ENCODE peak calls at places on chromosomes 5 and 9, in ten cellular contexts. G, J, O, Y, E, I, U, C, L and R are unnamed samples.

GRCh38 chr9:36803951-36804350 is 230.1 kb downstream of the PAX5 start:
- DNase-seq in G (no peak), J (no peak), O (no peak), Y (peak), E (no peak), I (no peak), U (no peak), C (no peak), L (no peak), R (peak)

GRCh38 chr5:371811-372555 is 50.5 kb downstream of the AHRR start:
- DNase-seq in G (no peak), J (no peak), O (no peak), Y (no peak), E (peak), I (no peak), U (no peak), C (no peak), L (peak), R (no peak)

GRCh38 chr9:91029621-91030361 is 228.2 kb downstream of the SYK start:
- DNase-seq in G (no peak), J (no peak), O (no peak), Y (no peak), E (peak), I (no peak), U (no peak), C (no peak), L (no peak), R (no peak)

GRCh38 chr9:20353529-20353928 is 268.8 kb downstream of the MLLT3 start:
- DNase-seq in G (no peak), J (no peak), O (no peak), Y (no peak), E (no peak), I (no peak), U (no peak), C (no peak), L (no peak), R (no peak)

GRCh38 chr5:65874241-65874640 is 52.1 kb upstream of the ERBIN start:
- DNase-seq in G (no peak), J (no peak), O (no peak), Y (no peak), E (no peak), I (no peak), U (no peak), C (no peak), L (peak), R (no peak)

GRCh38 chr9:131459056-131459455 is 43.7 kb upstream of the POMT1 start:
- DNase-seq in G (no peak), J (no peak), O (no peak), Y (no peak), E (no peak), I (no peak), U (no peak), C (no peak), L (no peak), R (no peak)

GRCh38 chr5:101915559-101915958 is 380.5 kb downstream of the SLCO4C1 start:
- DNase-seq in G (no peak), J (no peak), O (no peak), Y (no peak), E (no peak), I (peak), U (no peak), C (no peak), L (no peak), R (no peak)

GRCh38 chr9:116087751-116088194 is 65.8 kb upstream of the PAPPA start:
- DNase-seq in G (no peak), J (no peak), O (no peak), Y (peak), E (no peak), I (peak), U (peak), C (no peak), L (peak), R (peak)

GRCh38 chr9:99231708-99232107 is 9.6 kb downstream of the SEC61B start:
- DNase-seq in G (peak), J (no peak), O (no peak), Y (no peak), E (no peak), I (peak), U (no peak), C (no peak), L (peak), R (peak)

GRCh38 chr5:142087920-142088679 is 20.5 kb upstream of the NDFIP1 start:
- DNase-seq in G (no peak), J (no peak), O (no peak), Y (no peak), E (no peak), I (no peak), U (no peak), C (peak), L (no peak), R (peak)